ENCODE peak calls at places on chromosomes 4 and X, in four cellular contexts. O is mucosa of descending colon; E is activated T-cell treated with anti-CD3 and anti-CD28 coated beads, Interleukin-2, amount 50 U/mL, for 4 hours; J is AG09319. B is an unnamed sample.

GRCh38 chr4:36053931-36054330 is 190.4 kb downstream of the ARAP2 start:
- DNase-seq in O (no peak), E (no peak), J (no peak), B (no peak)

GRCh38 chr4:147492761-147493160 is 11.9 kb downstream of the EDNRA start:
- DNase-seq in O (no peak), E (no peak), J (peak; percentile 56), B (no peak)

GRCh38 chrX:65551489-65552339 is 17.1 kb upstream of the LAS1L start:
- DNase-seq in O (no peak), E (no peak), J (no peak), B (no peak)

GRCh38 chr4:89674876-89675459 is 162.0 kb downstream of the SNCA start:
- DNase-seq in O (no peak), E (no peak), J (no peak), B (no peak)

GRCh38 chrX:3286196-3286920 is 60.1 kb downstream of the MXRA5 start:
- DNase-seq in O (no peak), E (no peak), J (no peak), B (no peak)

GRCh38 chrX:79270401-79270800 is 96.7 kb downstream of the ITM2A start:
- DNase-seq in O (peak; percentile 54), E (peak; percentile 71), J (no peak), B (peak; percentile 52)

GRCh38 chrX:136209016-136209738 is 42.0 kb downstream of the MAP7D3 start:
- DNase-seq in O (peak; percentile 59), E (peak; percentile 21), J (no peak), B (no peak)

GRCh38 chr4:157300678-157301077 is 80.2 kb downstream of the GRIA2 start:
- DNase-seq in O (no peak), E (no peak), J (no peak), B (no peak)

GRCh38 chr4:174089711-174090110 is 193.8 kb downstream of the FBXO8 start:
- DNase-seq in O (no peak), E (no peak), J (no peak), B (no peak)

GRCh38 chrX:133335027-133335426 is 80.3 kb downstream of the GPC4 start:
- DNase-seq in O (no peak), E (no peak), J (peak; percentile 4), B (peak; percentile 1)

GRCh38 chr4:139167774-139168444 is 9.1 kb downstream of the ELF2 start:
- DNase-seq in O (no peak), E (no peak), J (no peak), B (peak; percentile 79)

B was measured in AML-193.